ENCODE peak calls at places on chromosomes 5 and 9, in six cellular contexts. M is psoas muscle, E is fibroblast of the aortic adventitia, W is Peyer's patch, U is NB4, I is pancreas. Y is an unnamed sample.

GRCh38 chr9:98402272-98402840 is 146.9 kb upstream of the TBC1D2 start:
- DNase-seq in I (no peak), U (no peak), M (no peak), E (no peak), W (no peak), Y (no peak)

GRCh38 chr9:25913806-25914205 is 235.6 kb upstream of the TUSC1 start:
- DNase-seq in W (no peak), M (no peak), E (no peak), I (no peak), U (no peak), Y (no peak)

GRCh38 chr9:106859957-106860715 is 2.8 kb upstream of the ZNF462 start:
- DNase-seq in E (no peak), U (no peak), I (peak; percentile 13), W (no peak), M (peak; percentile 34), Y (no peak)

GRCh38 chr5:135535820-135536801 is at the start of gene NEUROG1:
- DNase-seq in E (no peak), W (no peak), I (no peak), M (no peak), U (no peak), Y (no peak)

GRCh38 chr5:73519531-73520283 is 21.5 kb downstream of the BTF3 start:
- DNase-seq in U (peak; percentile 81), M (peak; percentile 24), I (peak; percentile 75), W (peak; percentile 58), E (peak; percentile 90), Y (peak; percentile 80)

GRCh38 chr5:392431-392988 is 50.5 kb upstream of the EXOC3 start:
- DNase-seq in E (no peak), M (no peak), I (peak; percentile 0), W (peak; percentile 38), U (peak; percentile 100), Y (no peak)

GRCh38 chr9:124792257-124792975 is 15.5 kb downstream of the OLFML2A start:
- DNase-seq in M (no peak), U (no peak), W (no peak), E (no peak), I (peak; percentile 43), Y (no peak)

GRCh38 chr9:105656131-105656921 is 5.9 kb upstream of the TAL2 start:
- DNase-seq in E (no peak), M (peak; percentile 36), W (no peak), I (peak; percentile 13), U (peak; percentile 47), Y (no peak)

GRCh38 chr5:135456238-135457099 is 4.3 kb upstream of the TIFAB start:
- DNase-seq in W (no peak), E (peak; percentile 70), U (peak; percentile 98), M (peak; percentile 63), I (no peak), Y (no peak)

GRCh38 chr5:87394407-87394806 is 18.3 kb downstream of the CCNH start:
- DNase-seq in I (no peak), E (peak; percentile 75), W (no peak), U (no peak), M (no peak), Y (no peak)
- TF ChIP-seq CTCF in I (no peak), E (no peak), W (no peak), U (no peak), M (no peak), Y (no peak)

GRCh38 chr5:167230414-167230813 is 1061.0 kb upstream of the WWC1 start:
- DNase-seq in I (no peak), E (no peak), W (no peak), M (no peak), U (no peak), Y (no peak)
- H3K4me3 ChIP-seq in I (no peak overlapping the region), E (no peak overlapping the region), W (no peak overlapping the region), M (no peak overlapping the region), U (no peak overlapping the region), Y (no peak overlapping the region)

DNA sequence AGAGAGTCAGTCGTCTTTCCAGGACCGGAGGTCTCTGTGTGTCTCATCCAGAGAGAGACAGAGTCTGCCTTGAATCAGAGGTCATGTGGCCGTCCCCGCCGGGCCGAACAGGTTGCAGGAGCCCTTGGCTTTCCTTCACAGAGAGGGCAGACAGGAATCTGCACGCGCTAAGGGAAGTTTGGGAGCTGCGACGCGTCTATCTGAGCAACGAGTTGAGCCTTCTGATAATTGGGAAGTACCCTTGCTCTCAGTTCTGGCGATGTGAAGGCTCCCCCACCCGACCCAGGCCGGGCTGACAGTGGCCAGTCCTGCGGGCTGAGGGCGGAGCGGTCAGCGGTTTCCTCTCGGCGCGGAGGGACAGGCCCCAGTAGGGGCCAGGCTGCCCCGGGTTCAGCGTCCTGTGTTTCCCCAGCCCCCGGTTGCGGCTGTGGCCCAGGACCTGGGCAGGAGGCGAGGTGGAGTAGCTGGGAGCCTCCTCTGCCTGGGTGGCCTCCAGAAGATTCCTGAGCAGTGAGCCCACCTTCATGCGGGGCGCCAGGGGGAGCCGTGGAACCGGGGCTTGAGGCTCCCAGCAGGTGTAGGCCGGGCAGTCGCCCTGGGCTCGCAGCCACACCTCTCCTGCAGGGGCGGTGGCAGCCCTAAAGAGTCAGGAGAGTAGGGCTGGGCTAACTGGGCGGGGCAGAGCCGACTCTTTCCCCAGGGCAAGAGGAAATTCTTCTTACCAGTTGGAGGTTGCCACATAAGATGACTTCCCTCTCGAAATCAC is 13.8 kb downstream of the NR2F1 start:
- DNase-seq in W (no peak), M (no peak), I (no peak), E (no peak), U (peak; percentile 81), Y (no peak)
- TF ChIP-seq CTCF in W (no peak), M (no peak), I (no peak), E (no peak), U (no peak), Y (no peak)

GRCh38 chr9:113930384-113930783 is 54.3 kb downstream of the ZNF618 start:
- DNase-seq in E (no peak), I (no peak), U (no peak), M (no peak), W (no peak), Y (no peak)
- H3K4me3 ChIP-seq in E (no peak overlapping the region), I (no peak overlapping the region), U (no peak overlapping the region), M (no peak overlapping the region), W (no peak overlapping the region), Y (no peak overlapping the region)

DNA sequence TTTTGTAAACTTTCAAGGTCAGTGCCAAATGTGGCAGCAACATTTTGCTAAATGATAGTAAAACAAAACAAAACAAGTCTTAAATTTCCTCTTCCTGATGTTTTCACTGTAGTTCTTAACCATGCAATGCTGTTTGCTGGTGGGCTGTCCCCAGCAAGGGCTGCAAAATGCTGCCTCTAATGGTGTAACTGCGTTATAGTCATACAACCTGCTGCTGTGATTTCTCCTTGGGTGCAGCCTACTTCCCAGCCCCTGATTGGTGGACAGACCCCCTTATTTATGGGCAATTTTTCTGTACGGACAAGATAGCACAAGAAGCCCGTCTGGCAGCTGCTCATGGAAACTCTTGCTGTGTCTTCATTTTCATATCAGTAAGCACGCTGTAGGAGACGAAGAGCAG is 26.6 kb upstream of the PIP5K1B start:
- DNase-seq in E (no peak), I (no peak), M (no peak), W (no peak), U (peak; percentile 2), Y (no peak)
- TF ChIP-seq CTCF in E (no peak), I (no peak), M (peak; percentile 5), W (no peak), U (peak; percentile 3), Y (peak; percentile 20)

Y was measured in HFF-Myc.